ENCODE peak calls at places on chromosomes 5 and 9, in four cellular contexts. One of them, this sample, is unnamed. For H3K4me1, the result is how much of the 10 kb centered on the place peaks cover.

GRCh38 chr5:138663561-138663960 is 88.4 kb upstream of the HSPA9 start:
- DNase-seq in breast epithelium: peak
- DNase-seq in IMR-90: no peak
- DNase-seq in GM23248: no peak
- DNase-seq in this sample: no peak

GRCh38 chr5:68315679-68316271 is 100.2 kb downstream of the PIK3R1 start:
- DNase-seq in breast epithelium: no peak
- DNase-seq in IMR-90: no peak
- DNase-seq in GM23248: no peak
- DNase-seq in this sample: peak

GRCh38 chr5:74241751-74242140 is 398.8 kb downstream of the ENC1 start:
- DNase-seq in breast epithelium: no peak
- DNase-seq in IMR-90: peak
- DNase-seq in GM23248: peak
- DNase-seq in this sample: no peak

GRCh38 chr5:875931-876330 is 16.7 kb downstream of the BRD9 start:
- DNase-seq in breast epithelium: no peak
- DNase-seq in IMR-90: no peak
- DNase-seq in GM23248: no peak
- DNase-seq in this sample: no peak

GRCh38 chr5:89917112-89917511 is 492.4 kb downstream of the CETN3 start:
- DNase-seq in breast epithelium: no peak
- DNase-seq in IMR-90: no peak
- DNase-seq in GM23248: no peak
- DNase-seq in this sample: no peak

GRCh38 chr5:132136906-132137305 is 63.3 kb downstream of the CSF2 start:
- DNase-seq in breast epithelium: no peak
- DNase-seq in IMR-90: peak
- DNase-seq in GM23248: peak
- DNase-seq in this sample: no peak

GRCh38 chr5:73544429-73545402 is 20.7 kb downstream of the ANKRA2 start:
- DNase-seq in breast epithelium: peak
- DNase-seq in IMR-90: no peak
- DNase-seq in GM23248: no peak
- DNase-seq in this sample: no peak

GRCh38 chr5:180173198-180173544 is 35.8 kb downstream of the RASGEF1C start:
- DNase-seq in breast epithelium: no peak
- DNase-seq in IMR-90: no peak
- DNase-seq in GM23248: no peak
- DNase-seq in this sample: no peak

GRCh38 chr9:98772364-98773155 is 23.8 kb downstream of the ANKS6 start:
- DNase-seq in breast epithelium: no peak
- DNase-seq in IMR-90: no peak
- DNase-seq in GM23248: no peak
- DNase-seq in this sample: no peak

GRCh38 chr5:181207214-181207959 is 2.4 kb upstream of the TRIM7 start:
- DNase-seq in breast epithelium: no peak
- DNase-seq in IMR-90: peak
- DNase-seq in GM23248: peak
- DNase-seq in this sample: peak

GRCh38 chr5:126031989-126032716 is 391.1 kb upstream of the GRAMD2B start:
- DNase-seq in breast epithelium: no peak
- DNase-seq in IMR-90: peak
- DNase-seq in GM23248: peak
- DNase-seq in this sample: no peak

GRCh38 chr9:110738982-110739381 is 70.4 kb downstream of the MUSK start:
- DNase-seq in breast epithelium: no peak
- DNase-seq in IMR-90: peak
- DNase-seq in GM23248: no peak
- DNase-seq in this sample: no peak

GRCh38 chr9:133708123-133708769 is 29.9 kb downstream of the SARDH start:
- DNase-seq in breast epithelium: no peak
- DNase-seq in IMR-90: no peak
- DNase-seq in GM23248: no peak
- DNase-seq in this sample: no peak

GRCh38 chr9:89690334-89690912 is 85.6 kb downstream of the GADD45G start:
- DNase-seq in breast epithelium: no peak
- DNase-seq in IMR-90: no peak
- DNase-seq in GM23248: no peak
- DNase-seq in this sample: no peak

GRCh38 chr5:37875051-37875787 is 35.4 kb upstream of the GDNF start:
- DNase-seq in breast epithelium: no peak
- DNase-seq in IMR-90: peak
- DNase-seq in GM23248: peak
- DNase-seq in this sample: no peak

GRCh38 chr5:33470544-33470943 is 29.8 kb downstream of the TARS1 start:
- DNase-seq in breast epithelium: no peak
- DNase-seq in IMR-90: peak
- DNase-seq in GM23248: peak
- DNase-seq in this sample: no peak

GRCh38 chr9:97617939-97618416 is 15.2 kb downstream of the TSTD2 start:
- DNase-seq in breast epithelium: no peak
- DNase-seq in IMR-90: no peak
- DNase-seq in GM23248: no peak
- DNase-seq in this sample: peak

GRCh38 chr5:159826351-159827222 is 89.7 kb upstream of the ADRA1B start:
- DNase-seq in breast epithelium: no peak
- DNase-seq in IMR-90: peak
- DNase-seq in GM23248: peak
- DNase-seq in this sample: peak

GRCh38 chr5:133849116-133849515 is 119.3 kb downstream of the C5orf15 start:
- DNase-seq in breast epithelium: no peak
- DNase-seq in IMR-90: no peak
- DNase-seq in GM23248: no peak
- DNase-seq in this sample: no peak

GRCh38 chr9:106481003-106481614 is 381.9 kb upstream of the ZNF462 start:
- DNase-seq in breast epithelium: no peak
- DNase-seq in IMR-90: no peak
- DNase-seq in GM23248: no peak
- DNase-seq in this sample: no peak

GRCh38 chr5:56055859-56056258 is 61.1 kb upstream of the IL6ST start:
- DNase-seq in breast epithelium: no peak
- DNase-seq in IMR-90: no peak
- DNase-seq in GM23248: no peak
- DNase-seq in this sample: no peak

GRCh38 chr9:68847765-68848164 is 142.7 kb downstream of the PIP5K1B start:
- DNase-seq in breast epithelium: no peak
- DNase-seq in IMR-90: no peak
- DNase-seq in GM23248: no peak
- DNase-seq in this sample: no peak

GRCh38 chr5:94785111-94785510 is 166.6 kb downstream of the SLF1 start:
- DNase-seq in breast epithelium: no peak
- DNase-seq in IMR-90: peak
- DNase-seq in GM23248: peak
- DNase-seq in this sample: no peak

GRCh38 chr5:120655828-120656435 is 191.8 kb downstream of the PRR16 start:
- DNase-seq in breast epithelium: no peak
- DNase-seq in IMR-90: peak
- DNase-seq in GM23248: peak
- DNase-seq in this sample: peak

GRCh38 chr9:69314547-69314946 is 10.5 kb upstream of the ENTREP1 start:
- DNase-seq in breast epithelium: no peak
- DNase-seq in IMR-90: no peak
- DNase-seq in GM23248: no peak
- DNase-seq in this sample: no peak

GRCh38 chr9:134059661-134060395 is 8.0 kb downstream of the BRD3 start:
- DNase-seq in breast epithelium: peak
- DNase-seq in IMR-90: no peak
- DNase-seq in GM23248: no peak
- DNase-seq in this sample: no peak

GRCh38 chr5:5154733-5155132 is 14.6 kb downstream of the ADAMTS16 start:
- DNase-seq in breast epithelium: no peak
- DNase-seq in IMR-90: no peak
- DNase-seq in GM23248: no peak
- DNase-seq in this sample: no peak

GRCh38 chr9:94861589-94862241 is 135.2 kb downstream of the AOPEP start:
- DNase-seq in breast epithelium: no peak
- DNase-seq in IMR-90: peak
- DNase-seq in GM23248: peak
- DNase-seq in this sample: no peak

GRCh38 chr9:13520069-13520468 is 240.6 kb upstream of the MPDZ start:
- DNase-seq in breast epithelium: no peak
- DNase-seq in IMR-90: no peak
- DNase-seq in GM23248: no peak
- DNase-seq in this sample: no peak

GRCh38 chr9:82797539-82797938 is 265.4 kb downstream of the RASEF start:
- DNase-seq in breast epithelium: no peak
- DNase-seq in IMR-90: no peak
- DNase-seq in GM23248: no peak
- DNase-seq in this sample: no peak

GRCh38 chr5:172445866-172446265 is 8.5 kb downstream of the SH3PXD2B start:
- DNase-seq in breast epithelium: no peak
- DNase-seq in IMR-90: no peak
- DNase-seq in GM23248: no peak
- DNase-seq in this sample: no peak
- H3K4me1 ChIP-seq in breast epithelium: under half
- H3K4me1 ChIP-seq in IMR-90: under half
- H3K4me1 ChIP-seq in GM23248: under half
- H3K4me1 ChIP-seq in this sample: under half

DNA sequence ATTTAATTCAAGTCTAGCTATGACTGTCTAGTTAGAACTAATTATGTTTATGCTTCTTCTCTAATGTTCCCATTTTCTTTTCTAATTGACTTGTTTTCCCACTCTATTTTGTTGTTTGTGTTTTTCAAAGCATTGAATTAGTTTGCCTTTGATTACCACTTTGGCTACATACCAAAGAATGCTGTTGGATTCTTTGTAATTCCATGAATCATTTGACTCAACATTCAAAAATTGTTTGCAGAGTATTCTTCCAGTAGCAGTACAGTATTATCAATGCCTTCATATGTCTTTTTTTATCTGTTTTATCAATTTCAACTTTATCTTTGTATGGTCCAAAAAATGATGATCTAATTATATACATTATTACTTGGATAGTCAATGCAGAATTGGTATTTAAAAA is 288.7 kb downstream of the RFX3 start:
- DNase-seq in breast epithelium: no peak
- DNase-seq in IMR-90: no peak
- DNase-seq in GM23248: peak
- DNase-seq in this sample: no peak
- H3K4me1 ChIP-seq in breast epithelium: under half
- H3K4me1 ChIP-seq in IMR-90: under half
- H3K4me1 ChIP-seq in GM23248: under half
- H3K4me1 ChIP-seq in this sample: under half

DNA sequence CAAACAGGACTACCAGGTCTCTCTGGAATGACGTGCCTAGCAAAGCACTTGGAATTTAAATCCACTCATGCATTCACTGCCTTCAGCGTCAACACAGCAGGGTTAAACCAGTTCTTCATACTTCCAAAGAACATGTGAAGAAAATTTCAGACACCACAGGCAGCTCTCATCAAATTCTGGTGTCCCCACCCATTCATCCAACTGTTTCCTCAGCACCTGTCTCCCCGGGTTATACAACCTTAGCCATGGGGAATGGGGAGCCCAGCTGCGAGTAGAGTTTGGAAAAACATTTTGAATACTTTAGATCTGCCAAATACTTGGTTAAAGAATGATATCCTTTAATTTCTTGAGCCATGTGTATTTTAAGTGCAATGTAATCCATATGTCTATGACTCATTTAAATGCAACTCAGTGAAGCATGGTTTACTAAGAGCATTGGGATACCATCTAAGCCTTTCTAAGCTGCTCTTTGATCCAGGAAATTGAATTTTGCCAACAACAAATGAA is 17.4 kb downstream of the ADAM19 start:
- DNase-seq in breast epithelium: no peak
- DNase-seq in IMR-90: peak
- DNase-seq in GM23248: peak
- DNase-seq in this sample: no peak
- H3K4me1 ChIP-seq in breast epithelium: under half
- H3K4me1 ChIP-seq in IMR-90: half or more
- H3K4me1 ChIP-seq in GM23248: half or more
- H3K4me1 ChIP-seq in this sample: under half

GRCh38 chr5:158755221-158755620 is 344.5 kb downstream of the EBF1 start:
- DNase-seq in breast epithelium: no peak
- DNase-seq in IMR-90: no peak
- DNase-seq in GM23248: no peak
- DNase-seq in this sample: no peak
- H3K4me1 ChIP-seq in breast epithelium: under half
- H3K4me1 ChIP-seq in IMR-90: under half
- H3K4me1 ChIP-seq in GM23248: half or more
- H3K4me1 ChIP-seq in this sample: under half

GRCh38 chr9:121360975-121361374 is 9.1 kb downstream of the STOM start:
- DNase-seq in breast epithelium: no peak
- DNase-seq in IMR-90: peak
- DNase-seq in GM23248: peak
- DNase-seq in this sample: no peak
- H3K4me1 ChIP-seq in breast epithelium: under half
- H3K4me1 ChIP-seq in IMR-90: under half
- H3K4me1 ChIP-seq in GM23248: half or more
- H3K4me1 ChIP-seq in this sample: under half

GRCh38 chr5:10365800-10366199 is 12.3 kb downstream of the MARCHF6 start:
- DNase-seq in breast epithelium: no peak
- DNase-seq in IMR-90: no peak
- DNase-seq in GM23248: no peak
- DNase-seq in this sample: no peak
- H3K4me1 ChIP-seq in breast epithelium: under half
- H3K4me1 ChIP-seq in IMR-90: under half
- H3K4me1 ChIP-seq in GM23248: under half
- H3K4me1 ChIP-seq in this sample: under half

DNA sequence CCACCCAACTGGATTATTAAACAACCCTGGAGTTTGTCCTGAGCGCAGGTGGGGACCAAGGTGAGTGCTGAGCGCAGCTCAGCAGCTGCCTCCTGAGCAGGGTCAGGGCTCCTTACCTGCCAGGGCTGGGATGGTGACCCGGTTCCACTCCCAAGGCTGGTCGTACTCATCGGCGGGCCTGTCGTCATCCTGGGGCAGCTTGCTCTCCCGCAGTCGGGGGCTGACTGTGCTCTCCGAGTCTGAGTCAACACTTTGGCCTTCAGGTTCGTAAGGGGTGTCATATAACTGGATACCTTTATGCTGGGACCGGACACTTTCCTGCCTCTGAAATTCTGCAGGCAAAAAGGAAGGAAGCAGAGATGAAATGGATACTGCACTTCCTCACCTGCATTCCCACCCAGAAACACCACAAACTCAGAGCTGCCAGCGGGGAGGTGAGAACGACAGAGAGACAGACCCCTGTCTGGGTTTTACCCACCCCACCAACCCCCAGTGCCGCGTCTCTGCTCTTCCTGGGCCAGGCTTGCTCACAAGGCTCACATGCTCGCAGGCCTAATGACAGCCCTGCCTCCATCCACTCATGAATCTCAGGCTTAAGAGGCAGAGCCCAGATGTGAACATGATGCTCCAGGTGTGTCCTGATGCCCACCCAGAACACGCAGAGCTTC is 70.7 kb upstream of the SLC25A51 start:
- DNase-seq in breast epithelium: no peak
- DNase-seq in IMR-90: no peak
- DNase-seq in GM23248: peak
- DNase-seq in this sample: no peak
- H3K4me1 ChIP-seq in breast epithelium: under half
- H3K4me1 ChIP-seq in IMR-90: under half
- H3K4me1 ChIP-seq in GM23248: under half
- H3K4me1 ChIP-seq in this sample: under half